ENCODE peak calls at places on chromosome 11, in five cellular contexts. One of them, this sample, is unnamed.

GRCh38 chr11:118845369-118845768 is 38.3 kb upstream of the CXCR5 start:
- DNase-seq in HCT116: no peak
- DNase-seq in GM12878: no peak
- DNase-seq in SK-N-SH: no peak
- DNase-seq in HepG2: no peak
- DNase-seq in this sample: peak

GRCh38 chr11:17687946-17688670 is 31.3 kb upstream of the MYOD1 start:
- DNase-seq in HCT116: no peak
- DNase-seq in SK-N-SH: no peak
- DNase-seq in HepG2: no peak
- DNase-seq in GM12878: no peak
- DNase-seq in this sample: no peak

GRCh38 chr11:2301631-2302272 is at the start of the genes C11orf21 and TSPAN32:
- DNase-seq in HepG2: peak
- DNase-seq in GM12878: no peak
- DNase-seq in HCT116: no peak
- DNase-seq in SK-N-SH: no peak
- DNase-seq in this sample: peak

GRCh38 chr11:62548545-62549335 is 2.1 kb upstream of the AHNAK start:
- DNase-seq in SK-N-SH: no peak
- DNase-seq in GM12878: no peak
- DNase-seq in HCT116: no peak
- DNase-seq in HepG2: peak
- DNase-seq in this sample: no peak

GRCh38 chr11:16009021-16009420 is 347.3 kb downstream of the SOX6 start:
- DNase-seq in GM12878: no peak
- DNase-seq in HCT116: no peak
- DNase-seq in SK-N-SH: no peak
- DNase-seq in HepG2: no peak
- DNase-seq in this sample: no peak

GRCh38 chr11:5686426-5686825 is 1.6 kb upstream of the TRIM5 start:
- DNase-seq in HepG2: no peak
- DNase-seq in SK-N-SH: no peak
- DNase-seq in HCT116: no peak
- DNase-seq in GM12878: no peak
- DNase-seq in this sample: no peak

GRCh38 chr11:82003671-82004148 is 730.0 kb downstream of the FAM181B start:
- DNase-seq in SK-N-SH: no peak
- DNase-seq in HCT116: no peak
- DNase-seq in HepG2: no peak
- DNase-seq in GM12878: no peak
- DNase-seq in this sample: no peak

GRCh38 chr11:62708423-62709261 is 1.2 kb downstream of the GNG3 start:
- DNase-seq in GM12878: no peak
- DNase-seq in HCT116: no peak
- DNase-seq in SK-N-SH: no peak
- DNase-seq in HepG2: no peak
- DNase-seq in this sample: peak

GRCh38 chr11:83502041-83502440 is 215.9 kb upstream of the CCDC90B start:
- DNase-seq in HCT116: no peak
- DNase-seq in SK-N-SH: no peak
- DNase-seq in HepG2: no peak
- DNase-seq in GM12878: no peak
- DNase-seq in this sample: no peak

GRCh38 chr11:10405858-10406592 is 49.0 kb upstream of the AMPD3 start:
- DNase-seq in GM12878: peak
- DNase-seq in HCT116: peak
- DNase-seq in SK-N-SH: peak
- DNase-seq in HepG2: peak
- DNase-seq in this sample: peak

GRCh38 chr11:35366798-35367197 is 52.6 kb downstream of the SLC1A2 start:
- DNase-seq in HCT116: no peak
- DNase-seq in HepG2: no peak
- DNase-seq in SK-N-SH: no peak
- DNase-seq in GM12878: no peak
- DNase-seq in this sample: no peak

GRCh38 chr11:86896486-86896885 is 58.7 kb downstream of the FZD4 start:
- DNase-seq in SK-N-SH: no peak
- DNase-seq in GM12878: no peak
- DNase-seq in HepG2: no peak
- DNase-seq in HCT116: no peak
- DNase-seq in this sample: no peak

GRCh38 chr11:133988686-133989410 is 32.1 kb upstream of the IGSF9B start:
- DNase-seq in HCT116: no peak
- DNase-seq in GM12878: no peak
- DNase-seq in HepG2: no peak
- DNase-seq in SK-N-SH: no peak
- DNase-seq in this sample: no peak

GRCh38 chr11:125627236-125627910 is 2.4 kb downstream of the CHEK1 start:
- DNase-seq in HCT116: no peak
- DNase-seq in SK-N-SH: no peak
- DNase-seq in GM12878: no peak
- DNase-seq in HepG2: no peak
- DNase-seq in this sample: no peak

GRCh38 chr11:126834149-126834548 is 166.4 kb downstream of the KIRREL3 start:
- DNase-seq in HCT116: no peak
- DNase-seq in GM12878: no peak
- DNase-seq in HepG2: no peak
- DNase-seq in SK-N-SH: no peak
- DNase-seq in this sample: no peak

GRCh38 chr11:131694526-131695424 is 324.4 kb downstream of the NTM start:
- DNase-seq in SK-N-SH: peak
- DNase-seq in GM12878: no peak
- DNase-seq in HCT116: peak
- DNase-seq in HepG2: peak
- DNase-seq in this sample: peak

GRCh38 chr11:128235958-128236357 is 351.4 kb downstream of the ETS1 start:
- DNase-seq in GM12878: no peak
- DNase-seq in HepG2: no peak
- DNase-seq in HCT116: no peak
- DNase-seq in SK-N-SH: peak
- DNase-seq in this sample: no peak

GRCh38 chr11:61551630-61552029 is 29.2 kb downstream of the SYT7 start:
- DNase-seq in SK-N-SH: peak
- DNase-seq in GM12878: no peak
- DNase-seq in HCT116: peak
- DNase-seq in HepG2: no peak
- DNase-seq in this sample: no peak

GRCh38 chr11:1652778-1653540 is 23.4 kb downstream of the KRTAP5-5 start:
- DNase-seq in GM12878: no peak
- DNase-seq in SK-N-SH: peak
- DNase-seq in HCT116: no peak
- DNase-seq in HepG2: peak
- DNase-seq in this sample: peak

GRCh38 chr11:57407941-57408475 is 17.6 kb upstream of the PRG2 start:
- DNase-seq in SK-N-SH: no peak
- DNase-seq in HCT116: no peak
- DNase-seq in GM12878: no peak
- DNase-seq in HepG2: no peak
- DNase-seq in this sample: no peak

GRCh38 chr11:44112083-44112865 is 16.8 kb downstream of the EXT2 start:
- DNase-seq in HepG2: no peak
- DNase-seq in GM12878: no peak
- DNase-seq in SK-N-SH: peak
- DNase-seq in HCT116: no peak
- DNase-seq in this sample: no peak

GRCh38 chr11:90916706-90917105 is 693.9 kb upstream of the CHORDC1 start:
- DNase-seq in HCT116: no peak
- DNase-seq in GM12878: no peak
- DNase-seq in SK-N-SH: no peak
- DNase-seq in HepG2: no peak
- DNase-seq in this sample: no peak

GRCh38 chr11:68454767-68455166 is 5.8 kb upstream of the PPP6R3 start:
- DNase-seq in HCT116: no peak
- DNase-seq in GM12878: no peak
- DNase-seq in HepG2: no peak
- DNase-seq in SK-N-SH: no peak
- DNase-seq in this sample: no peak

GRCh38 chr11:74154621-74155281 is 16.1 kb downstream of the C2CD3 start:
- DNase-seq in HepG2: no peak
- DNase-seq in HCT116: no peak
- DNase-seq in GM12878: no peak
- DNase-seq in SK-N-SH: no peak
- DNase-seq in this sample: no peak

GRCh38 chr11:66600924-66601233 is 7.9 kb downstream of the CCS start:
- DNase-seq in HCT116: no peak
- DNase-seq in GM12878: no peak
- DNase-seq in SK-N-SH: no peak
- DNase-seq in HepG2: no peak
- DNase-seq in this sample: no peak
- TF ChIP-seq ZBTB33 in HCT116: no peak
- TF ChIP-seq ZBTB33 in GM12878: no peak
- TF ChIP-seq ZBTB33 in SK-N-SH: no peak
- TF ChIP-seq ZBTB33 in HepG2: no peak
- TF ChIP-seq ZBTB33 in this sample: no peak

GRCh38 chr11:33753304-33753703 is 17.1 kb upstream of the CD59 start:
- DNase-seq in HCT116: no peak
- DNase-seq in GM12878: peak
- DNase-seq in HepG2: no peak
- DNase-seq in SK-N-SH: no peak
- DNase-seq in this sample: no peak
- TF ChIP-seq ZBTB33 in HCT116: no peak
- TF ChIP-seq ZBTB33 in GM12878: no peak
- TF ChIP-seq ZBTB33 in HepG2: no peak
- TF ChIP-seq ZBTB33 in SK-N-SH: no peak
- TF ChIP-seq ZBTB33 in this sample: no peak

DNA sequence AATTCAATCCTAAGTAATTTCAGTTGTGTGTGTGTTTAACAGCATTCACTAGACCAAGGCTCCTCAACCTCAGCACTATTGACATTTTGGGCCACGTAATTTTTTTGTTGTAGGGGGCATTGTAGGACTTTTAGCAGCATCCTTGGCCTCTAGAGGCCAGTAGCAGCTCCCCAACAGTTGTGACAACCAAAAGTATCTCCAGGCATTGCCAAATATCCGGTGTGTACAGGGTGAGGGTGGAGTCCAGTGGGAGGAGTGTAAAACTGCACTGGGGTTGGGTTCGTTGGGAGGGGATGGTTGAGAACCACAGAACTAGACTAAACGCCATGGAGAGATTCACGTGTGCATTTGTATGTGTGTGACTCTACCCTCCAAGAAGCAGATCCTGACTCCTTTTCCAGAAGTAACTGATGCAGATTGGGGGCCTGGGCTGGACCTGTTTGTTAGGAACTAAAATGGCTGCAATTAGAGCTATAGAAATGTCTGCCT is 5.9 kb upstream of the PHF21A start:
- DNase-seq in SK-N-SH: peak
- DNase-seq in HepG2: peak
- DNase-seq in GM12878: no peak
- DNase-seq in HCT116: peak
- DNase-seq in this sample: peak
- TF ChIP-seq ZBTB33 in SK-N-SH: no peak
- TF ChIP-seq ZBTB33 in HepG2: peak
- TF ChIP-seq ZBTB33 in GM12878: no peak
- TF ChIP-seq ZBTB33 in HCT116: no peak
- TF ChIP-seq ZBTB33 in this sample: no peak

DNA sequence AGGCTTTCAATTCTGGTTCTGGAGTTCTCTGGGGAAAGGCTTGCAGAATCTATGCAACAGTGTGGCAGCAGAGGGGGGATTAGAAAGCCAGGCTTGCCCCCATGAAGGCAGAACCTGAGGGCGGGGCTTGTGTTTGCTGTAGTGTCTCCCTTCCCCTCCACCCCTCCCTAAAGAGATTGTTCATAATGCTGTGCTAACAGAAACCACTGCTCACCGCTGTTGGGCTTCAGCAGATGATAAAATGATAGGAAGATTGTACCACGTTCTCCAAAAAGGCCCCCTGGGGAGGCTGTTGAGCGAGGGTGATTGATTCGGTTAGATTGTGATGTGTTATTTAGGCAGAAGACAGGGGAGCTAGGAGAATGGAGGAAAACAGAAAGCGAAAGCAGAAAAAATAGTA is 215.3 kb upstream of the NCAM1 start:
- DNase-seq in SK-N-SH: no peak
- DNase-seq in HCT116: no peak
- DNase-seq in GM12878: no peak
- DNase-seq in HepG2: no peak
- DNase-seq in this sample: no peak
- TF ChIP-seq ZBTB33 in SK-N-SH: no peak
- TF ChIP-seq ZBTB33 in HCT116: no peak
- TF ChIP-seq ZBTB33 in GM12878: no peak
- TF ChIP-seq ZBTB33 in HepG2: no peak
- TF ChIP-seq ZBTB33 in this sample: no peak

DNA sequence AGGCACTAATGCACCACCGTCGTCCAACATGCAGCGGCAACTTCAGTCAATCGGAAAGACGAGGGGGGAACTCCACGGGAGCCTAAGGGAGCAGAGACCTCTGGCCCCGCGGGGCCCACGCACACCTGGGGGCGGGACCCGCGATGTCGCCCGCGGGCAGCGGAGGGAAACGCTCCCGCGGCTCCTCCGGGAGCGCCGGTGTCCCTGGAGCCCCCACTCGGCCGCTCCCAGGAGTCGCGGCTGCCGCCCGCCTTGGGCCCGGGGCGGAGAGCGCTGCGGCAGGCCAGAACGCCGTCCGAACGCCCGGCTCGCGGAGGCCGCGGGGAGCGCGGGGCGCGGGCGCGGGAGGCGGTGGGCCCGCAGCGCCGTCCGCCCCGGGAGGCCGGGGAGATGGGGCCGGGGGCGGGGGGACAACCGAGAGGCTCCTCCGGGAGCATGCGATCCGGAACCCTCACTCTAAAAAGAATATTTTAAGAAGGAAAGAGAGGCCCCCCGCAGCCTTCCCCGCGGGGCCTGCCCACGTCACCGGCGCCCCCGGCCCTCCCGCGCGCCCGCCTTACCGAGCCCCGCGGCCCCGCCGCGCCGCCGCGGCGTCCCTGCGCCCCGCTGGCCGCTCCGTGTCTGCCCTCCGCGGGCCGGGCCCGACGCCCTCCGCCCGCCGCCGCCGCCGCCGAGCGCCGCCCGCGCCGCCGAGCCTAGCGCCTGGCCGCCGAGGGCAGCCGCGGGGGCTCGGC is 86.6 kb upstream of the ARHGAP32 start:
- DNase-seq in HCT116: no peak
- DNase-seq in SK-N-SH: peak
- DNase-seq in HepG2: no peak
- DNase-seq in GM12878: no peak
- DNase-seq in this sample: no peak
- TF ChIP-seq ZBTB33 in HCT116: no peak
- TF ChIP-seq ZBTB33 in SK-N-SH: no peak
- TF ChIP-seq ZBTB33 in HepG2: no peak
- TF ChIP-seq ZBTB33 in GM12878: no peak
- TF ChIP-seq ZBTB33 in this sample: no peak

This sample was measured in K562.